ENCODE peak calls at places on chromosomes 7 and 10, in ten cellular contexts. T is fibroblast of the aortic adventitia; E is AG04450; L is germinal center; P is RPMI7951; R is HS-27A; B is activated CD4-positive, CD25-positive, alpha-beta regulatory T cell; K is A549; C is GOT3; A is stimulated activated CD4-positive, alpha-beta T cell treated with anti-CD3 and anti-CD28 coated beads, Interleukin-4, amount 100 ng/mL, for 4 hours. D is an unnamed sample.

GRCh38 chr7:71633571-71634008 is 501.6 kb downstream of the GALNT17 start:
- DNase-seq in T (peak; percentile 10), E (peak; percentile 1), L (no peak), P (peak; percentile 98), R (no peak), B (no peak), K (peak; percentile 14), C (no peak), A (no peak), D (peak; percentile 23)

GRCh38 chr10:34743804-34744203 is 71.3 kb downstream of the PARD3 start:
- DNase-seq in T (peak; percentile 65), E (no peak), L (no peak), P (no peak), R (no peak), B (no peak), K (no peak), C (no peak), A (no peak), D (no peak)

GRCh38 chr7:41760293-41760692 is 57.4 kb upstream of the INHBA start:
- DNase-seq in T (no peak), E (no peak), L (no peak), P (no peak), R (no peak), B (no peak), K (no peak), C (no peak), A (no peak), D (no peak)

GRCh38 chr7:5526190-5527037 is 102.8 kb upstream of the TNRC18 start:
- DNase-seq in T (peak; percentile 56), E (no peak), L (peak; percentile 33), P (peak; percentile 67), R (no peak), B (no peak), K (no peak), C (no peak), A (peak; percentile 44), D (peak; percentile 81)

GRCh38 chr7:8228068-8228467 is 33.9 kb downstream of the ICA1 start:
- DNase-seq in T (no peak), E (no peak), L (no peak), P (no peak), R (no peak), B (no peak), K (no peak), C (no peak), A (no peak), D (no peak)

GRCh38 chr7:138328215-138328614 is 131.8 kb upstream of the TRIM24 start:
- DNase-seq in T (no peak), E (no peak), L (no peak), P (peak; percentile 27), R (no peak), B (no peak), K (no peak), C (no peak), A (no peak), D (no peak)

GRCh38 chr7:19984231-19984632 is 210.8 kb upstream of the TMEM196 start:
- DNase-seq in T (no peak), E (no peak), L (no peak), P (peak; percentile 15), R (no peak), B (no peak), K (no peak), C (no peak), A (no peak), D (peak; percentile 67)

GRCh38 chr7:2726316-2727018 is 38.5 kb downstream of the AMZ1 start:
- DNase-seq in T (no peak), E (no peak), L (no peak), P (no peak), R (no peak), B (no peak), K (no peak), C (no peak), A (no peak), D (no peak)

GRCh38 chr7:128025380-128025779 is 5.9 kb downstream of the LRRC4 start:
- DNase-seq in T (peak; percentile 10), E (no peak), L (no peak), P (no peak), R (no peak), B (no peak), K (no peak), C (no peak), A (no peak), D (no peak)

GRCh38 chr7:133602291-133602690 is 349.4 kb downstream of the EXOC4 start:
- DNase-seq in T (peak; percentile 70), E (no peak), L (no peak), P (no peak), R (no peak), B (no peak), K (no peak), C (no peak), A (no peak), D (no peak)

GRCh38 chr10:126080879-126081331 is 184.5 kb downstream of the FANK1 start:
- DNase-seq in T (peak; percentile 95), E (peak; percentile 44), L (no peak), P (peak; percentile 52), R (no peak), B (no peak), K (no peak), C (no peak), A (no peak), D (no peak)

GRCh38 chr10:86350897-86351296 is 15.7 kb downstream of the GRID1 start:
- DNase-seq in T (no peak), E (no peak), L (no peak), P (no peak), R (no peak), B (no peak), K (no peak), C (no peak), A (no peak), D (no peak)

GRCh38 chr7:129576138-129576537 is 35.4 kb upstream of the NRF1 start:
- DNase-seq in T (no peak), E (no peak), L (no peak), P (no peak), R (no peak), B (no peak), K (no peak), C (no peak), A (no peak), D (no peak)

GRCh38 chr7:25771491-25771890 is 380.5 kb upstream of the NFE2L3 start:
- DNase-seq in T (no peak), E (no peak), L (no peak), P (no peak), R (no peak), B (no peak), K (no peak), C (no peak), A (no peak), D (no peak)

GRCh38 chr10:79079074-79079397 is 10.3 kb downstream of the ZMIZ1 start:
- DNase-seq in T (no peak), E (no peak), L (no peak), P (peak; percentile 79), R (no peak), B (no peak), K (no peak), C (no peak), A (no peak), D (no peak)

GRCh38 chr10:62554632-62555199 is 180.5 kb downstream of the ZNF365 start:
- DNase-seq in T (peak; percentile 73), E (no peak), L (peak; percentile 36), P (peak; percentile 81), R (no peak), B (no peak), K (no peak), C (no peak), A (no peak), D (no peak)

GRCh38 chr10:121536271-121536918 is 61.8 kb downstream of the FGFR2 start:
- DNase-seq in T (no peak), E (no peak), L (no peak), P (no peak), R (no peak), B (no peak), K (no peak), C (no peak), A (no peak), D (no peak)